ENCODE peak calls at places on chromosomes 16 and 17, in four cellular contexts. T, Z, U and D are unnamed samples.

GRCh38 chr16:71367243-71367976 is 8.9 kb downstream of the CALB2 start:
- DNase-seq in T (no peak), Z (no peak), U (peak; percentile 82), D (no peak)

GRCh38 chr17:37430051-37430591 is 23.4 kb downstream of the TADA2A start:
- DNase-seq in T (no peak), Z (no peak), U (no peak), D (no peak)

GRCh38 chr16:30875881-30876791 is 17.7 kb downstream of the BCL7C start:
- DNase-seq in T (no peak), Z (no peak), U (peak; percentile 55), D (no peak)

GRCh38 chr16:73315645-73316044 is 267.7 kb upstream of the ZFHX3 start:
- DNase-seq in T (no peak), Z (no peak), U (no peak), D (no peak)

GRCh38 chr16:85654251-85655115 is 34.3 kb downstream of the GINS2 start:
- DNase-seq in T (no peak), Z (no peak), U (no peak), D (no peak)

GRCh38 chr16:89741342-89742014 is 20.1 kb downstream of the ZNF276 start:
- DNase-seq in T (no peak), Z (no peak), U (no peak), D (no peak)

GRCh38 chr17:50209472-50210248 is 8.2 kb upstream of the COL1A1 start:
- DNase-seq in T (peak; percentile 2), Z (peak; percentile 99), U (peak; percentile 96), D (peak; percentile 97)

GRCh38 chr17:2485543-2485942 is 26.1 kb downstream of the METTL16 start:
- DNase-seq in T (peak; percentile 25), Z (no peak), U (no peak), D (no peak)

GRCh38 chr17:60628252-60628889 is 28.4 kb downstream of the PPM1D start:
- DNase-seq in T (no peak), Z (no peak), U (no peak), D (no peak)

GRCh38 chr17:45410144-45411091 is 22.3 kb downstream of the ARHGAP27 start:
- DNase-seq in T (peak; percentile 66), Z (no peak), U (peak; percentile 59), D (no peak)

GRCh38 chr16:23195415-23195978 is 13.0 kb downstream of the SCNN1G start:
- DNase-seq in T (no peak), Z (no peak), U (no peak), D (no peak)

GRCh38 chr17:46818319-46818928 is at the start of gene WNT3:
- DNase-seq in T (no peak), Z (no peak), U (peak; percentile 82), D (no peak)

GRCh38 chr16:65392831-65393565 is 271.1 kb upstream of the CDH11 start:
- DNase-seq in T (no peak), Z (no peak), U (no peak), D (no peak)

GRCh38 chr17:41885733-41886132 is 20.5 kb upstream of the KLHL11 start:
- DNase-seq in T (no peak), Z (no peak), U (peak; percentile 50), D (no peak)

GRCh38 chr17:81576621-81577277 is 24.6 kb upstream of the FAAP100 start:
- DNase-seq in T (no peak), Z (no peak), U (no peak), D (no peak)

GRCh38 chr17:6487243-6488007 is 43.2 kb downstream of the PIMREG start:
- DNase-seq in T (peak; percentile 28), Z (peak; percentile 68), U (no peak), D (no peak)

GRCh38 chr17:82496529-82497434 is 22.8 kb upstream of the FOXK2 start:
- DNase-seq in T (peak; percentile 99), Z (peak; percentile 99), U (peak; percentile 98), D (peak; percentile 98)

GRCh38 chr17:82325286-82326180 is 8.0 kb downstream of the SECTM1 start:
- DNase-seq in T (no peak), Z (no peak), U (no peak), D (no peak)

GRCh38 chr17:58390884-58391283 is 26.4 kb downstream of the RNF43 start:
- DNase-seq in T (no peak), Z (no peak), U (no peak), D (no peak)

GRCh38 chr17:37701424-37702020 is 43.3 kb downstream of the HNF1B start:
- DNase-seq in T (peak; percentile 47), Z (no peak), U (peak; percentile 24), D (no peak)

DNA sequence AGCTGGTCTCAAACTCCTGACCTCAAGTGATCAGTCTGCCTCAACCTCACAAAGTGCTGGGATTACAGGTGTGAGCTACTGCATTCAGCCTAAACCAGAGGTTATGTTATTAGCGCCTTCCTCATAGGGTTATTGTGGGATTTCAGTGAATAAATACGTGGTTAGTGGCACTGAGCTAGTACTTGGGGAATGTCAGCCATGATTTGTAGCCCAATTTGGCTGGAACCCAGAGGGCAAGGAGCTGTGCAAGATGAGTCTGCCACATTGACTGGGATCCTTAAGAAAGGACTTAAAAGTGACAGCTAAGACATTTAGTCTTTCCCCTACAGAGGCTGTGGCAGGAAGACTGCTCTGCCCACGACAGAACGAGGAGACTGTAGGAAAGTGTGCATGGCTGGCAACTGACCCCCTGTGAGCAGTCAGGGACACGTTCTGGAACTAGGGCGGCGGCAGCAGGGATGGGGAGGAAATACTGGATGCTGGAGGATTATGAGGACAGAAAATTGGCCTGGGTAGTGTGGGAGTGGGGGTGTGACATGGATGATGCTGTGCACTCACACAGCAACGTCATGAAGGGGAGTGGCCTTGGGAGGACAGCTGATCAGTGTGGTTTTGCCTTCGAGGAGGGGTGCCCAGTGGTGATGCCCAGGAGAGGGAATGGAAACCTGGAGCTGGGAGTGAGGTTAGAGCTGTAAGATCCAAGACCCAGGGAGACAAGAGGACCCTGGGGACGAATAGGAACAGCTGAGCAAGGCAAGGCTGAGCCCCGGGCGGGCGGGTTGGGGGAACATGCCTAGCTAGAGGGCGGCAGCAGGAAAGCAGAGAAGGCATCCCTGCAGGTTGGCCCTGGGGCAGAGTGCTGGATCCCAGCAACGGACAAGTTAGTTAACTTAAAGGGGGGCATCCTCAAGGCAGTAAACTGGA is 14.5 kb downstream of the ATP5PD start:
- DNase-seq in T (peak; percentile 62), Z (peak; percentile 93), U (peak; percentile 89), D (peak; percentile 93)
- H3K4me3 ChIP-seq in T (peak overlapping the region; percentile 75), Z (peak overlapping the region; percentile 52), U (peak overlapping the region; percentile 98), D (peak overlapping the region; percentile 59)

GRCh38 chr17:29722411-29723198 is 99.9 kb upstream of the CORO6 start:
- DNase-seq in T (peak; percentile 65), Z (peak; percentile 78), U (peak; percentile 39), D (no peak)
- TF ChIP-seq EP300 in T (peak; percentile 7), Z (no peak), U (no peak), D (no peak)

GRCh38 chr16:75012380-75013081 is 13.7 kb downstream of the ZNRF1 start:
- DNase-seq in T (no peak), Z (no peak), U (no peak), D (no peak)
- H3K4me3 ChIP-seq in T (no peak overlapping the region), Z (no peak overlapping the region), U (no peak overlapping the region), D (peak overlapping the region; percentile 19)

DNA sequence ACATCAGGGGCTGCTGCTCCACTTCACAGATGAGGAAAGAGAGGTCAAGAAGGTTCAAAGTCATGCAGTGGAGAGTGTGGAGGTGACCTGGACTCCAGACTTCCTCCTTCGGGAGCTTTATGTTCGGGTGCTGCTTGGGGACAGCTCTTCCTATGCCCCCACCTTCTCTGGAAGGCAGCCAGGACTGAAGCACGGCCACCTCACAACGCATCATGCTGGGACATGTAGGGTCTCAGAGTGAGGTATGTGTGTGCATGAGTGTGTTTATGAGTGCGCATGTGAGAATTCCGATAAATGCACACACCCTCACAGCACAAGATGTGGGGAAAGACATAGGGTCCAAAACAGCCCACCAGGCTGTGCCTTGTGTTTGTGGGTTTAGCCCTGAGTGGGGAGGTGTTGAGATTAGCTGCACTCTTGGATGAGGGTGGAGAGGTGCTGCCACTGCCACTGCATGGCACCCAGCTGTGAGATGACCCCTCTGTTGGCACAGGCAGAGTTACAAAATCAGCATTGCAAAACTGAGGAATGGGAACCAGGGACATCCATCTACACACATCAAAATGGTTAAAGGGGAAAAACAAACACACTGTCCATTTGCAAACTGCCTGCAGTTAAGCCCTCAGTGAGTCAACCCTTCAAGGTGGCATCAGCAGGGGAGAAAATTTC is 367.4 kb downstream of the SEC14L1 start:
- DNase-seq in T (no peak), Z (peak; percentile 44), U (no peak), D (no peak)
- TF ChIP-seq EP300 in T (no peak), Z (no peak), U (no peak), D (no peak)